ENCODE peak calls at places on chromosome 1, in eight cellular contexts. C is A549, V is ovary, S is stomach, A is transverse colon, U is suprapubic skin, P is esophagus muscularis mucosa, J is sigmoid colon. K is an unnamed sample.

GRCh38 chr1:233304489-233305102 is 9.1 kb upstream of the PCNX2 start:
- DNase-seq in C (peak), V (no peak), S (no peak), A (no peak), U (no peak), P (no peak), J (no peak), K (no peak)

GRCh38 chr1:54861070-54861761 is 25.8 kb downstream of the DHCR24 start:
- DNase-seq in C (no peak), V (no peak), S (no peak), A (no peak), U (no peak), P (no peak), J (no peak), K (no peak)

GRCh38 chr1:43786201-43786958 is 79.0 kb downstream of the ST3GAL3 start:
- DNase-seq in C (no peak), V (peak), S (no peak), A (no peak), U (no peak), P (no peak), J (peak), K (no peak)

GRCh38 chr1:108686609-108687313 is 5.3 kb upstream of the PRPF38B start:
- DNase-seq in C (no peak), V (no peak), S (no peak), A (no peak), U (no peak), P (no peak), J (no peak), K (no peak)

GRCh38 chr1:54204199-54204598 is 4.2 kb downstream of the MRPL37 start:
- DNase-seq in C (no peak), V (no peak), S (no peak), A (no peak), U (no peak), P (no peak), J (no peak), K (no peak)

GRCh38 chr1:41160498-41161110 is 81.5 kb downstream of the SCMH1 start:
- DNase-seq in C (no peak), V (no peak), S (no peak), A (no peak), U (no peak), P (no peak), J (no peak), K (no peak)

GRCh38 chr1:41662656-41663437 is 178.4 kb upstream of the EDN2 start:
- DNase-seq in C (peak), V (peak), S (no peak), A (peak), U (peak), P (no peak), J (peak), K (no peak)

GRCh38 chr1:2233468-2233867 is 5.3 kb downstream of the SKI start:
- DNase-seq in C (no peak), V (no peak), S (no peak), A (no peak), U (peak), P (no peak), J (no peak), K (no peak)

GRCh38 chr1:6860401-6860800 is 75.1 kb downstream of the CAMTA1 start:
- DNase-seq in C (no peak), V (no peak), S (no peak), A (no peak), U (no peak), P (no peak), J (no peak), K (no peak)

GRCh38 chr1:17984510-17985085 is 123.0 kb upstream of the IGSF21 start:
- DNase-seq in C (peak), V (no peak), S (peak), A (peak), U (no peak), P (no peak), J (no peak), K (peak)

GRCh38 chr1:177247777-177248176 is 77.0 kb downstream of the BRINP2 start:
- DNase-seq in C (no peak), V (no peak), S (no peak), A (no peak), U (no peak), P (no peak), J (no peak), K (no peak)

GRCh38 chr1:244361764-244362473 is 89.8 kb downstream of the ADSS2 start:
- DNase-seq in C (peak), V (no peak), S (no peak), A (no peak), U (no peak), P (no peak), J (no peak), K (no peak)

GRCh38 chr1:151399890-151400235 is 490 bp downstream of the PSMB4 start:
- DNase-seq in C (no peak), V (no peak), S (no peak), A (no peak), U (peak), P (peak), J (no peak), K (no peak)

GRCh38 chr1:240801445-240801844 is 189.5 kb upstream of the GREM2 start:
- DNase-seq in C (no peak), V (no peak), S (no peak), A (no peak), U (no peak), P (no peak), J (no peak), K (peak)

GRCh38 chr1:30809514-30810263 is 52.1 kb upstream of the LAPTM5 start:
- DNase-seq in C (no peak), V (no peak), S (no peak), A (no peak), U (no peak), P (no peak), J (no peak), K (no peak)

GRCh38 chr1:15923241-15923640 is 52.7 kb downstream of the ZBTB17 start:
- DNase-seq in C (no peak), V (no peak), S (no peak), A (no peak), U (no peak), P (no peak), J (no peak), K (no peak)

GRCh38 chr1:162571696-162572095 is 10.2 kb downstream of the UAP1 start:
- DNase-seq in C (no peak), V (no peak), S (no peak), A (no peak), U (no peak), P (no peak), J (no peak), K (no peak)

GRCh38 chr1:20255666-20256065 is 35.0 kb upstream of the VWA5B1 start:
- DNase-seq in C (peak), V (no peak), S (no peak), A (peak), U (no peak), P (no peak), J (no peak), K (no peak)

GRCh38 chr1:236841341-236841740 is 46.2 kb downstream of the MTR start:
- DNase-seq in C (no peak), V (no peak), S (no peak), A (no peak), U (no peak), P (no peak), J (no peak), K (no peak)

GRCh38 chr1:161033751-161034150 is 5.0 kb downstream of the TSTD1 start:
- DNase-seq in C (no peak), V (no peak), S (no peak), A (no peak), U (peak), P (no peak), J (no peak), K (no peak)

GRCh38 chr1:224504642-224505041 is 70.0 kb upstream of the WDR26 start:
- DNase-seq in C (no peak), V (no peak), S (no peak), A (no peak), U (no peak), P (no peak), J (no peak), K (no peak)

GRCh38 chr1:2983706-2984398 is 37.4 kb upstream of the ACTRT2 start:
- DNase-seq in C (no peak), V (no peak), S (no peak), A (no peak), U (peak), P (no peak), J (peak), K (no peak)

GRCh38 chr1:245589827-245590421 is 435.1 kb downstream of the KIF26B start:
- DNase-seq in C (no peak), V (no peak), S (no peak), A (no peak), U (peak), P (no peak), J (no peak), K (no peak)

GRCh38 chr1:10324627-10325026 is 74.2 kb upstream of the PGD start:
- DNase-seq in C (no peak), V (no peak), S (no peak), A (no peak), U (no peak), P (no peak), J (no peak), K (no peak)

GRCh38 chr1:32893198-32894018 is 7.1 kb downstream of the HPCA start:
- DNase-seq in C (peak), V (peak), S (peak), A (peak), U (no peak), P (no peak), J (peak), K (no peak)

GRCh38 chr1:56000424-56000823 is 578.9 kb downstream of the PLPP3 start:
- DNase-seq in C (no peak), V (no peak), S (no peak), A (no peak), U (no peak), P (no peak), J (no peak), K (no peak)

GRCh38 chr1:233656032-233656620 is 42.2 kb downstream of the KCNK1 start:
- DNase-seq in C (no peak), V (no peak), S (no peak), A (no peak), U (no peak), P (no peak), J (no peak), K (no peak)

GRCh38 chr1:88985033-88985432 is 7.4 kb downstream of the KYAT3 start:
- DNase-seq in C (peak), V (peak), S (peak), A (no peak), U (no peak), P (no peak), J (no peak), K (peak)

GRCh38 chr1:106956721-106957120 is 99.8 kb upstream of the PRMT6 start:
- DNase-seq in C (no peak), V (no peak), S (no peak), A (no peak), U (no peak), P (no peak), J (no peak), K (no peak)

GRCh38 chr1:246860401-246860800 is 71.3 kb downstream of the AHCTF1 start:
- DNase-seq in C (no peak), V (no peak), S (no peak), A (no peak), U (no peak), P (no peak), J (no peak), K (no peak)

GRCh38 chr1:44636067-44636466 is 38.2 kb downstream of the TMEM53 start:
- DNase-seq in C (no peak), V (no peak), S (no peak), A (no peak), U (no peak), P (no peak), J (no peak), K (no peak)

GRCh38 chr1:55288245-55288644 is 73.1 kb upstream of the USP24 start:
- DNase-seq in C (no peak), V (no peak), S (no peak), A (peak), U (no peak), P (peak), J (no peak), K (no peak)

GRCh38 chr1:15736035-15736665 is at the start of gene SLC25A34:
- DNase-seq in C (no peak), V (no peak), S (peak), A (peak), U (no peak), P (no peak), J (no peak), K (no peak)

GRCh38 chr1:55362558-55362957 is 147.4 kb upstream of the USP24 start:
- DNase-seq in C (no peak), V (no peak), S (no peak), A (no peak), U (no peak), P (no peak), J (no peak), K (no peak)

GRCh38 chr1:64171797-64172281 is 31.6 kb upstream of the UBE2U start:
- DNase-seq in C (peak), V (no peak), S (no peak), A (no peak), U (no peak), P (no peak), J (no peak), K (no peak)

DNA sequence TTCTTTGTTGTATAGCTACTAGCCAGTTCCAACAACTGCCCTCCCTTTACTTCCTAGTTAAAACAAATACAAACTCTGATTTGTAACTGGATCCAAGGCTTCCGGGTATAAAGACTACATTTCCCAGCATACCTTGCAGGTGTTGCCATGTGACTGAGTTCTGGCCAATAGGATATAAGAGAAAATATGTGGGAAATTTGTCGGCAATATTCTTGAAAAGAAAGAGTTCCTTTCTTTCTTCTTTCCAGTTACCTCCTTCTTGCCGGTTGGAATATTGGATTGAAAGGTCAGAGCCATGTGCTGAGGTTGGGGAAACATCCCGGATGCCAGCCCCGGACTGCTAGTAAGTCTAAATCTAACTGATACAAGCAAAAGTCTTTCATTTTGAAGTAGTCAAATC is 23.0 kb upstream of the ZBTB40 start:
- DNase-seq in C (peak), V (no peak), S (no peak), A (peak), U (no peak), P (peak), J (no peak), K (no peak)
- TF ChIP-seq EP300 in C (no peak), V (no peak), S (no peak), A (no peak), U (no peak), P (no peak), J (no peak), K (no peak)

GRCh38 chr1:154352581-154353459 is 27.5 kb downstream of the ATP8B2 start:
- DNase-seq in C (no peak), V (peak), S (peak), A (peak), U (no peak), P (no peak), J (no peak), K (no peak)
- TF ChIP-seq POLR2A in C (no peak), V (peak), S (no peak), A (peak), U (no peak), P (no peak), J (no peak), K (no peak)

GRCh38 chr1:110888049-110888448 is 15.1 kb downstream of the CD53 start:
- DNase-seq in C (no peak), V (no peak), S (no peak), A (no peak), U (no peak), P (no peak), J (no peak), K (no peak)
- TF ChIP-seq EP300 in C (no peak), V (no peak), S (no peak), A (no peak), U (no peak), P (no peak), J (no peak), K (no peak)

DNA sequence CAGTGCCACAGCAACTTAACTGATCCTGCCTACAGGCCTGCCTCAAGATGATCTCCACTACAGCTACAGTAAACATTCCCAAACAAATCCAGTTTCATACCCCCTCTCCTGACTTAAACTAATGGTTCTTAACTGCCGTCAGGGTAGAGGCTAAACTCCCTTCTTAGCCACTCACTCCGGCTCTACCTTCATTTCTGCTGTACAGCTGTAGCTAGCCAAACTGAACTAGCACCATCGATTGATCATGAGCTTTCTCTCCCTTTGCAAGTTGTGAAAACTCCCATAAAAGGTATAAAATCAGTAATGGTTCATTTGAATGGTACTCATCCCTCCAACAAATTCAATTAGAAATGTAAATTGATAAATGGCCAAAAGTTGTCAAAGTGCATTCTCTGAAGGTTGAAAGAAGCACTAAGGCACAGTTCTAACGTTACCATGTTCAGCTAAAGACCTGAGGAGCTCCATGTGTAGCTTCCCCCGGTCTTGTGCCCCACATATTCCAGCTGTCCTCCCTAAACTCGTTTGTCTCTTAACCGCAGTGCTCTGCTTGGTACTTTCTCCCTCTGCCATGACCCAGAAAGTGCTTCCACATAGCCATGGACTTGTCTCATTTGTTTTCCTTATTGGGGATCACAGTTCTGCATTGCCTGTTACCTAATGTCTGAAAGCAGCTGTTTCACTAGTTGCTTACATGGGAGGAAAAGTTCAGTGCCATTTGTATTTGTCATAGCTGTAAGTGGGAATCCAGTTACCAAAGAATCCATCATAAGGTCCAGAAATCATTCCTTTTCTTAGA is 49.8 kb downstream of the DHX9 start:
- DNase-seq in C (no peak), V (no peak), S (no peak), A (no peak), U (no peak), P (no peak), J (no peak), K (no peak)
- TF ChIP-seq POLR2A in C (no peak), V (no peak), S (no peak), A (no peak), U (no peak), P (no peak), J (no peak), K (no peak)

GRCh38 chr1:9239622-9240401 is 5.2 kb downstream of the H6PD start:
- DNase-seq in C (no peak), V (peak), S (peak), A (peak), U (no peak), P (peak), J (peak), K (peak)
- TF ChIP-seq EP300 in C (no peak), V (peak), S (peak), A (no peak), U (no peak), P (peak), J (peak), K (peak)

GRCh38 chr1:5430911-5431310 is 561.3 kb downstream of the NPHP4 start:
- DNase-seq in C (no peak), V (no peak), S (no peak), A (no peak), U (no peak), P (no peak), J (no peak), K (no peak)
- TF ChIP-seq POLR2A in C (no peak), V (no peak), S (no peak), A (no peak), U (no peak), P (no peak), J (no peak), K (no peak)

GRCh38 chr1:228514421-228514820 is 27.2 kb downstream of the RNF187 start:
- DNase-seq in C (no peak), V (no peak), S (no peak), A (no peak), U (no peak), P (no peak), J (no peak), K (no peak)

GRCh38 chr1:228515200-228515834 is 28.1 kb downstream of the RNF187 start:
- DNase-seq in C (peak), V (no peak), S (no peak), A (no peak), U (no peak), P (no peak), J (no peak), K (no peak)

GRCh38 chr1:228512852-228513243 is 25.7 kb downstream of the RNF187 start:
- DNase-seq in C (no peak), V (no peak), S (no peak), A (no peak), U (no peak), P (no peak), J (no peak), K (no peak)

GRCh38 chr1:228511539-228512445 is 24.6 kb downstream of the RNF187 start:
- DNase-seq in C (no peak), V (no peak), S (no peak), A (no peak), U (no peak), P (no peak), J (no peak), K (no peak)

GRCh38 chr1:228513244-228513900 is 26.2 kb downstream of the RNF187 start:
- DNase-seq in C (no peak), V (no peak), S (no peak), A (no peak), U (no peak), P (no peak), J (no peak), K (no peak)
- TF ChIP-seq EP300 in C (no peak), V (no peak), S (no peak), A (no peak), U (no peak), P (no peak), J (no peak), K (no peak)

K was measured in tibial nerve.